ENCODE peak calls at places on chromosomes 6 and 20, in seven cellular contexts. S is fibroblast of lung; X is CD8-positive, alpha-beta T cell; Z is AG04450; Q is heart right ventricle; H is BE2C; F is bronchial epithelial cell. P is an unnamed sample. For H3K27me3, the result is how much of the 10 kb centered on the place peaks cover.

GRCh38 chr6:100479180-100480035 is 14.7 kb upstream of the SIM1 start:
- DNase-seq in Z (no peak), H (no peak), F (peak), Q (no peak), S (no peak), X (no peak), P (no peak)

GRCh38 chr6:11584264-11584663 is 46.7 kb downstream of the TMEM170B start:
- DNase-seq in F (no peak), X (no peak), H (no peak), S (peak), Q (no peak), Z (no peak), P (no peak)

GRCh38 chr6:43517503-43518357 is 841 bp downstream of the POLR1C start:
- DNase-seq in F (no peak), Q (no peak), S (peak), X (no peak), H (no peak), Z (no peak), P (no peak)

GRCh38 chr6:33093857-33094256 is 18.1 kb downstream of the HLA-DPB1 start:
- DNase-seq in Q (no peak), H (no peak), Z (no peak), S (no peak), X (no peak), F (no peak), P (no peak)

GRCh38 chr6:2713473-2714358 is 37.0 kb downstream of the MYLK4 start:
- DNase-seq in Q (no peak), F (no peak), S (peak), H (no peak), X (no peak), Z (peak), P (no peak)

GRCh38 chr6:7311920-7312615 is 931 bp downstream of the SSR1 start:
- DNase-seq in X (no peak), F (peak), H (no peak), S (peak), Q (no peak), Z (no peak), P (no peak)

GRCh38 chr20:64033981-64034493 is 1.9 kb upstream of the C20orf204 start:
- DNase-seq in X (no peak), Z (no peak), Q (no peak), H (no peak), F (no peak), S (no peak), P (no peak)

GRCh38 chr6:113017316-113017715 is 670.2 kb downstream of the RFPL4B start:
- DNase-seq in Z (no peak), F (no peak), Q (no peak), X (no peak), S (no peak), H (no peak), P (no peak)

GRCh38 chr6:63672582-63673129 is 37.1 kb downstream of the PHF3 start:
- DNase-seq in S (no peak), X (no peak), Q (no peak), F (no peak), H (no peak), Z (no peak), P (no peak)

GRCh38 chr6:1474205-1474604 is 84.8 kb downstream of the FOXF2 start:
- DNase-seq in Q (no peak), Z (no peak), F (no peak), X (no peak), H (no peak), S (no peak), P (no peak)
- TF ChIP-seq CTCF in Q (no peak), Z (no peak), F (peak), X (no peak), H (no peak), S (peak), P (no peak)

DNA sequence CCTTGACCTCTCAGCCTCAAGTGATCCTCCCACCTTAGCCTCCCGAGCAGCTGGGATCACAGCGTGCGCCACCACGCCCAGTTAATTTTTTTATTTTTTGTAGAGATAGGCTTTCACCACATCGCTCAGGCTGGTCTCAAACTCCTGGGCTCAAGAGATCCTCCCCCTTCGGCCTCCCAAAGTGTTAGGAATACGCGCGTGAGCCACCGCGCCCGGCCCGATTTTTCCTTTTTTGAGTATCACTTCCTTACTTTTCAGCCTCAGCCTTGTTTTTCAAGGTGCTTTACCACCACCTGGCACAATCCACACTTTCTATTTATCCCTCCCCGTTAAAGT is 791 bp upstream of the STX11 start:
- DNase-seq in Z (no peak), S (no peak), Q (no peak), H (no peak), X (no peak), F (no peak), P (peak)
- H3K4me3 ChIP-seq in Z (peak), S (peak), Q (peak), H (no peak), X (peak), F (peak), P (peak)

DNA sequence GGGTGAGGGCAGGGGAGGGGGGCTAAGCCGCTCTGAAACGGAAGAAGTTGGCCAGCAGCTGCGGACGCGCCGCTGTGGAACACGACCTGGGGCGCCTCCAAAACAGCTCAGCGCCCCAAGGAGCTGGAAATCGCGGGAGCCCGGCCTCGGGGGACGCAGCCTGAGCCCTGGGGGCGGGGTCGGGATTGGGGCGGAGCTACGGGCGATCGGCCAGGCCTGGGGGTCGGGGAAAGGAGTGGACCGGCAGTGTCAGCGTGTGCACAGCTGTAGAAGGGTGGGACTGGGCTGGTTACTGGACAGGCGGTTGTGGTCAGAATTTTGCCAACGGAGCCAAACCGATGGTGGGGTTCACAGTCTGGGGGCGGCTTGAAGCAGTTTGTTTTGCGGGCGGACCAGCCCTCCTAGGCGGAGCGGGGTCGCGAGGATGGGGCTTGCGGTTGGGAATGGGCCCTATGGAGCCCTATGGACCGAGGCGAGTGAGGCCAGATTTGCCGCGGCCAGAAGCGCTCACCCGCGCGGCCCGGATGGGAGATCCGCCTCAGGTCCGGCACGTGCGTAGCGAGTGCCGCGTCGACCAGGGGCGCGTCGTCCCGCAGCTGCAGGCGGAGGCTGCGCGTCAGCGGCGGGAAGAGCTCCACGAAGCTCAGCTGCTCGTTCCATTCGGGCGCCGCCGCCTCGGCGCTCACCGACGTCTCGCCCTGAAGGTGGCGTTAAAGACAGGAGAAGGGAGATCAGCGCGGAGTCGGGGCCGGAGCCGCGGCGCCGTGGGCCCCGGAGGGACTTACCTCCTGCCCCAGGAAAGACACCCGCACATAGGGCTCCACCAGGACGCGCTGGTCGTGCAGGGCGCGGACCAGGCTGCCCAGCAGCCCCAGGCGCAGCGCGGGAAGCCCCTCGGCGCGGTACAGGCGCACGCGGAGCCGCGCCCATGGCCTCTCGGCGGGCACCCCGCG is 14.3 kb upstream of the SPAG4 start:
- DNase-seq in F (peak), H (peak), Z (peak), X (peak), Q (peak), S (peak), P (peak)
- H3K27me3 ChIP-seq in F (under half), H (under half), Z (under half), X (under half), Q (under half), S (under half), P (under half)

GRCh38 chr20:61516398-61517208 is 264.5 kb downstream of the CDH4 start:
- DNase-seq in Q (peak), F (no peak), H (no peak), Z (no peak), X (no peak), S (peak), P (no peak)
- TF ChIP-seq CTCF in Q (no peak), F (no peak), H (no peak), Z (peak), X (no peak), S (peak), P (no peak)

GRCh38 chr20:38725959-38726848 is 1.9 kb downstream of the SLC32A1 start:
- DNase-seq in Z (no peak), S (no peak), Q (no peak), F (no peak), H (peak), X (no peak), P (no peak)
- H3K4me3 ChIP-seq in Z (no peak), S (no peak), Q (no peak), F (no peak), H (no peak), X (no peak), P (no peak)

DNA sequence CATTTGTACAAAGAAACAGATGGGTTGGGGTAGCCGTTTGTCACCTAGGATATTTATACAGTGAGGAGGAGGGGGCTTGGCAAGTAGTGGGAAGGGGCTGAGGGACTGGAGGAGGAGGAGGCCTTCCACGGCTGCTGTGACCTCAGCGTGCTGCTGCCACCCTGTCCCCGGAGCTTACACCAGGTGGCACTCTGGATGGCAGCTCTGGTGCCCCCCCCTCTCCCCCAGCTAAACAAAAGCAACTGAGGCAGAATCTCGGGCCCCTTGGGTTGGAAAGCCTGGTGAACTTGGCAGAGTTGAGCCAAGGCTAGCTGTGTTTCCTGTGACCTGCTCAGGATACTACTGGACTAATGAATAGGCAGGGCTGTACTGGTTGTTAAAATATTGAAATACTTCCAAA is 64.7 kb downstream of the CD40 start:
- DNase-seq in Q (no peak), S (no peak), F (no peak), Z (no peak), X (no peak), H (no peak), P (no peak)
- H3K27me3 ChIP-seq in Q (under half), S (under half), F (under half), Z (under half), X (under half), H (under half), P (half or more)

GRCh38 chr20:33819456-33819855 is 8.3 kb downstream of the CHMP4B start:
- DNase-seq in Z (no peak), S (no peak), Q (no peak), H (no peak), F (no peak), X (no peak), P (no peak)

GRCh38 chr20:33821270-33821836 is 10.2 kb downstream of the CHMP4B start:
- DNase-seq in Q (no peak), S (no peak), Z (no peak), F (no peak), H (no peak), X (no peak), P (no peak)

GRCh38 chr20:33820362-33820761 is 9.2 kb downstream of the CHMP4B start:
- DNase-seq in Z (no peak), H (no peak), Q (no peak), F (no peak), S (no peak), X (no peak), P (no peak)

GRCh38 chr20:33824852-33825251 is 13.7 kb downstream of the CHMP4B start:
- DNase-seq in Q (no peak), S (no peak), H (no peak), Z (no peak), X (no peak), F (no peak), P (no peak)

GRCh38 chr20:33822423-33822822 is 11.3 kb downstream of the CHMP4B start:
- DNase-seq in H (no peak), F (no peak), X (no peak), Z (no peak), S (no peak), Q (no peak), P (no peak)
- TF ChIP-seq CTCF in H (no peak), F (no peak), X (no peak), Z (no peak), S (no peak), Q (no peak), P (no peak)

GRCh38 chr20:34709836-34710567 is 5.9 kb downstream of the TP53INP2 start:
- DNase-seq in F (peak), Q (peak), X (no peak), H (peak), S (peak), Z (no peak), P (peak)

GRCh38 chr20:34711813-34712430 is 7.8 kb downstream of the TP53INP2 start:
- DNase-seq in S (no peak), Z (no peak), Q (no peak), H (no peak), F (no peak), X (no peak), P (no peak)

GRCh38 chr20:34710861-34711574 is 6.9 kb downstream of the TP53INP2 start:
- DNase-seq in F (no peak), S (no peak), X (no peak), H (no peak), Q (no peak), Z (no peak), P (no peak)

GRCh38 chr20:34709044-34709835 is 5.1 kb downstream of the TP53INP2 start:
- DNase-seq in Q (peak), F (peak), H (peak), S (peak), Z (no peak), X (peak), P (peak)

DNA sequence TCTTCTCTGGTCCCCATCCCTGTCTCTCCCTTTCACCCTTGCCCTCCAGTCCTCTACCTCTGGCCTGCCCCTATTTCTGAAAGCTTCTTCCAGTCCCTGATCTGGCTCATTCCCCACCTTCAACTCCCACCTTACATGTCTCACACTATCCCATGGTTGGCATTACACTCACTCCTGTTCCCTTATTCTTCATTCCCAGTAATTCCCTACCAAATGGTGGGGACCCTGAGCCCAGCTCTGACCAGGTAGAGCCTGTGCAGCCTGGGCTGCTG is 6.4 kb downstream of the TP53INP2 start:
- DNase-seq in F (no peak), Q (no peak), H (no peak), X (no peak), S (no peak), Z (no peak), P (no peak)
- H3K4me3 ChIP-seq in F (no peak), Q (peak), H (peak), X (no peak), S (peak), Z (peak), P (no peak)

DNA sequence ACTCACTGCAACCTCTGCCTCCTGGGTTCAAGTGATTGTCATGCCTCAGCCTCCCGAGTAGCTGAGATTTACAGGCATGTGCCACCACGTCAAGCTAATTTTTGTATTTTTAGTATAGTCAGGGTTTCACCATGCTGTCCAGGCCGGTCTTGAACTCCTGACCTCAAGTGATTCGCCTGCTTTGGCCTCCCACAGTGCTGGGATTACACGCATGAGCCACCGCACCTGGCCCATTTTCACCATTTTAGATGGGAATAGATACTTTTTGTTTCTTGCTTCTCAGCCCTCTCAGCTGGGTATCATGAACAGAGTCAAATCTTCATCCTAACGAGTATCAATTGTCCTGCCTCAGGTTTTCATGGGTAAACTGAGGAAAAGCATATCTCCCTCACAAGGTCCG is 235.0 kb downstream of the CDC5L start:
- DNase-seq in H (no peak), S (no peak), Q (no peak), Z (no peak), X (no peak), F (no peak), P (no peak)
- H3K27me3 ChIP-seq in H (under half), S (under half), Q (under half), Z (under half), X (under half), F (under half), P (under half)

GRCh38 chr6:133341607-133342158 is 100.5 kb downstream of the EYA4 start:
- DNase-seq in X (no peak), Z (peak), S (peak), H (peak), Q (no peak), F (peak), P (no peak)

GRCh38 chr6:133337312-133337711 is 96.2 kb downstream of the EYA4 start:
- DNase-seq in Q (no peak), Z (peak), X (no peak), F (no peak), S (peak), H (no peak), P (no peak)

GRCh38 chr6:133343220-133343619 is 102.1 kb downstream of the EYA4 start:
- DNase-seq in H (no peak), F (no peak), X (no peak), Z (no peak), S (no peak), Q (no peak), P (no peak)

GRCh38 chr6:133339543-133340384 is 98.6 kb downstream of the EYA4 start:
- DNase-seq in S (no peak), F (peak), Z (no peak), Q (no peak), X (no peak), H (no peak), P (no peak)

DNA sequence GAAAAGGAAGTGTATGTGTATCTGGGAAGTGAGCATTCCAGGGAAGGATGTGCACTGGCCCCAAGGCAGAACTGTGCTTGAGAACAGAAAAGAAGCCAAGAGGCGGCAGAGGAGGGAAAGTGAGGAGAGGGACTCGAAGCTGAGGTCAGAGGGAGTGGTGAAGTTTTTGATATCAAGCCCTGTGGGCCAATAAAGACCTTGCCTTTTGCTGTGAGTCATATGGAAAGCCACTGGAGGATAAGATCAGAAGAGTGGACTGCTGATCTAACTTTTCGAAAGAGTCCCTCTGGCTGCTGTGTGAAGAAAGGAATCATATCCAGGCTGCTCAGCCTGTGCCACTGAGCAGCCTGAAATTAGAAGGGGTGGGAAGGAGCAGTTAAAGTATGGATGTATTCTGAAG is 99.4 kb downstream of the EYA4 start:
- DNase-seq in Z (no peak), X (no peak), F (peak), S (peak), H (peak), Q (no peak), P (no peak)
- TF ChIP-seq CTCF in Z (no peak), X (no peak), F (no peak), S (peak), H (peak), Q (no peak), P (no peak)